ENCODE peak calls at places on chromosome 16, in four cellular contexts. X is GM12878, A is HepG2, Q is K562. J is an unnamed sample.

GRCh38 chr16:3951861-3952332 is 71.4 kb upstream of the CREBBP start:
- DNase-seq in A (no peak), Q (no peak), X (no peak), J (no peak)

GRCh38 chr16:29821663-29822115 is 1.4 kb downstream of the MVP start:
- DNase-seq in Q (no peak), X (no peak), A (no peak), J (no peak)

GRCh38 chr16:964696-965395 is 5.9 kb downstream of the LMF1 start:
- DNase-seq in A (no peak), Q (no peak), X (no peak), J (no peak)

GRCh38 chr16:88686439-88687253 is at the start of gene SNAI3:
- DNase-seq in A (peak), X (no peak), Q (peak), J (peak)

GRCh38 chr16:6081320-6081976 is 983.9 kb upstream of the EEF2KMT start:
- DNase-seq in X (no peak), A (peak), Q (peak), J (peak)

GRCh38 chr16:25155553-25156460 is 44.3 kb downstream of the LCMT1 start:
- DNase-seq in X (no peak), Q (no peak), A (no peak), J (no peak)

GRCh38 chr16:68272501-68273209 is 8.3 kb downstream of the SLC7A6 start:
- DNase-seq in X (no peak), Q (no peak), A (no peak), J (no peak)

GRCh38 chr16:81711609-81712329 is 67.3 kb upstream of the PLCG2 start:
- DNase-seq in X (no peak), A (no peak), Q (peak), J (no peak)

GRCh38 chr16:84302111-84302954 is 7.7 kb downstream of the WFDC1 start:
- DNase-seq in Q (no peak), A (no peak), X (no peak), J (no peak)

GRCh38 chr16:12575288-12575687 is 228.4 kb downstream of the CPPED1 start:
- DNase-seq in A (no peak), Q (no peak), X (no peak), J (no peak)

GRCh38 chr16:49586466-49586865 is 212.9 kb downstream of the C16orf78 start:
- DNase-seq in A (no peak), X (no peak), Q (no peak), J (no peak)

GRCh38 chr16:87828071-87828971 is 41.0 kb downstream of the SLC7A5 start:
- DNase-seq in Q (no peak), X (no peak), A (no peak), J (no peak)

GRCh38 chr16:31005350-31006085 is 4.9 kb downstream of the STX1B start:
- DNase-seq in A (no peak), X (no peak), Q (no peak), J (no peak)

GRCh38 chr16:13305019-13305755 is 403.8 kb downstream of the SHISA9 start:
- DNase-seq in Q (no peak), A (no peak), X (no peak), J (no peak)

GRCh38 chr16:25264599-25264998 is 7.0 kb upstream of the ZKSCAN2 start:
- DNase-seq in Q (peak), A (no peak), X (no peak), J (no peak)

GRCh38 chr16:1078579-1079021 is 6.1 kb downstream of the SSTR5 start:
- DNase-seq in X (no peak), Q (no peak), A (peak), J (no peak)

GRCh38 chr16:9061358-9061813 is 30.1 kb upstream of the HAPSTR1 start:
- DNase-seq in A (no peak), Q (no peak), X (no peak), J (no peak)

GRCh38 chr16:89201467-89202377 is 1.4 kb upstream of the SLC22A31 start:
- DNase-seq in Q (peak), A (peak), X (no peak), J (peak)

GRCh38 chr16:30185141-30185682 is 1.8 kb downstream of the CORO1A start:
- DNase-seq in X (no peak), A (no peak), Q (no peak), J (no peak)

GRCh38 chr16:5069854-5070253 is 1.8 kb upstream of the ALG1 start:
- DNase-seq in Q (no peak), A (no peak), X (no peak), J (no peak)

GRCh38 chr16:67881557-67882220 is 3.0 kb upstream of the NRN1L start:
- DNase-seq in Q (no peak), A (no peak), X (no peak), J (no peak)

GRCh38 chr16:83005653-83006160 is 378.9 kb downstream of the CDH13 start:
- DNase-seq in X (no peak), A (no peak), Q (no peak), J (no peak)

GRCh38 chr16:75550211-75550662 is 5.8 kb downstream of the TMEM231 start:
- DNase-seq in Q (no peak), X (peak), A (peak), J (peak)

GRCh38 chr16:84976644-84977400 is 34.5 kb downstream of the ZDHHC7 start:
- DNase-seq in A (peak), Q (no peak), X (no peak), J (no peak)

GRCh38 chr16:50056226-50056625 is 9.5 kb upstream of the HEATR3 start:
- DNase-seq in A (no peak), Q (no peak), X (no peak), J (no peak)

DNA sequence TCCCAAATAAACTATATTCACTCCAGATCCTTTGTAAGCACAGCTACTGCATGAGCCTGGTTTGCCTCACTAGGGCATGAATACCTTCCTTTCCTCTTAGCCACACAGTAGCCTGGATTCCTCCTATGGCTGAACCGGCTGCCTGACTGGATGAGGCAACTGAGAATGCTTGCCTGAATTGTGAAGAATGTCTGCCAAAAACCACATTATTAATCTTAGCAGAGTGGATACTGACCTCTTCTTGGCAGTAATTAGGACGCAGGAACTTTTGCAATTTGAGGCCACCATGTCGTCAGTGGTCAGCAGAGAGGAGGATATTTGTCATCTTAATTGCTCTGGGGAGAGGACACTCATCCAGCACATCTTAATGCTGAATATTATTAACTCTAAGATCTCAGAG is 651.8 kb upstream of the GOT2 start:
- DNase-seq in Q (no peak), A (no peak), X (no peak), J (no peak)
- TF ChIP-seq TARDBP in Q (no peak), A (no peak), X (no peak), J (no peak)

GRCh38 chr16:86364653-86365380 is 145.5 kb upstream of the FOXF1 start:
- DNase-seq in X (no peak), A (no peak), Q (no peak), J (no peak)
- TF ChIP-seq TARDBP in X (no peak), A (no peak), Q (no peak), J (no peak)

DNA sequence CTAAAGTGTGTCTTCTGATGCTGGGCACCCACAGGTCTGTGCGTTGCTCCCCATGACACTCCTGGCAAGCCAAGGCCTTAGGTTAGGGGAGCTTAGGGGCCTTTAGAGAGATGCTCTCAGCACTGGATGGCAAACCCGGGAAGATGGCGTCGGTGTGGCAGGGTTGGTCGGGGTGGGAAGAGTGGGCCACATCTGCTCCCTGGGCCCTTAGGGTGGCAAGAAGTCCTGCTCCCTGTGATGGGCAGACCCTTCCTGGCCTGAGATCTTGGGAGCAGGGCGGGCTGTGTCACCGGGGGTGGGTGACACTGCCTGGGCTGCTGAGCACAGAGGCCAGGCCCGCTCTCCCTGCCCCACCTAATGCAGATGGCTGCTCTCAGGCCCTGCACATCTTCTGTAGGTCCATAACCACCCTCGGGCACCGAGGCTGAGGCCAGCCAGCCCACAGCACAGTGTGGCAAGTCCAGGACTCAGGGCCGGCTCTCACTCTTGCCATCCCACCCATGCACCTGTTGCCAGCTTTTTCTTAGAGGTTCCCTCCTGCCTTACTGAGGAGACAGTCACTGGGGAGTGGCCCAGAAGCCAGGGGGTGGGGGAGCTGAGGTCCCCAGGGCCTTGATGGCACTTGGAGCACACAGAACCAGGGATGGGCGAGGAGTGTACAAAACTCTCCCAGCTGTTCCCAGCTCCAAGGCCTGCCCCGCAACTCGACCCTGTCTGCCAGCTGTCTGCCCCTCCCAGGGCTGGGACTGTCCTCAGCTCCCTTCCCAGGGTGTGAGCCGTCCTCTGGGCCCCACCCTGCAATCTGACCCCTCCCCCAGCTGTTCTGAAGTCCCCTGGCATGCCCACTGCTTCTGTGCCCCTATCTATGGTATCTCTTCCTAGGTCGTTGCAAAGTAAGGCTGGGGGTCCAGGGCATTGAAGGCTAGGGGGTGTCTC is 4.4 kb upstream of the MTSS2 start:
- DNase-seq in A (no peak), X (no peak), Q (no peak), J (no peak)
- TF ChIP-seq TARDBP in A (no peak), X (no peak), Q (no peak), J (no peak)

DNA sequence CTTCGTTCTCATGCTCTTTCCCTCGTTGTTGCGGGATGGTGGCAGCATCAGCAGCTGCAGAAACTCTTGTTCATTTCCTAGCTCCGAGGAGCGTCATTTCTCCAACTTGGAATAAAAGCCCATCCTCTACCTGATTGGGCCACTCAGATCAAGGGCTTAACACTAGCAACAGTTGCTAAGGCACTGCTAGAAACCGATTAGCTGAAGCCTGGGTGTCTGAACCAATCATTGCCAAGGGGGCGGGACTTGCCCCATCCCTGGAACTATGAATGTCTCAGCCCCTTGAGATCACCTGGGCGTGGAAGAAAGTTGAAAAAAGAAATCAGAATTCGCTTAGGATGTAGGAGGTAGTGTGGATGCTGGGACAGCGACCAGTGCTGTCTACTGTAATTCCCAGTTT is 145.3 kb downstream of the FOXL1 start:
- DNase-seq in A (no peak), X (no peak), Q (no peak), J (peak)
- TF ChIP-seq TARDBP in A (no peak), X (no peak), Q (no peak), J (no peak)

GRCh38 chr16:65770752-65771151 is 595.7 kb upstream of the CDH5 start:
- DNase-seq in X (no peak), Q (no peak), A (no peak), J (no peak)

GRCh38 chr16:65774350-65774749 is 592.1 kb upstream of the CDH5 start:
- DNase-seq in A (no peak), X (no peak), Q (no peak), J (no peak)

GRCh38 chr16:65772134-65772732 is 594.3 kb upstream of the CDH5 start:
- DNase-seq in X (no peak), A (no peak), Q (no peak), J (no peak)

GRCh38 chr16:65771707-65772106 is 594.8 kb upstream of the CDH5 start:
- DNase-seq in Q (no peak), X (no peak), A (no peak), J (no peak)

DNA sequence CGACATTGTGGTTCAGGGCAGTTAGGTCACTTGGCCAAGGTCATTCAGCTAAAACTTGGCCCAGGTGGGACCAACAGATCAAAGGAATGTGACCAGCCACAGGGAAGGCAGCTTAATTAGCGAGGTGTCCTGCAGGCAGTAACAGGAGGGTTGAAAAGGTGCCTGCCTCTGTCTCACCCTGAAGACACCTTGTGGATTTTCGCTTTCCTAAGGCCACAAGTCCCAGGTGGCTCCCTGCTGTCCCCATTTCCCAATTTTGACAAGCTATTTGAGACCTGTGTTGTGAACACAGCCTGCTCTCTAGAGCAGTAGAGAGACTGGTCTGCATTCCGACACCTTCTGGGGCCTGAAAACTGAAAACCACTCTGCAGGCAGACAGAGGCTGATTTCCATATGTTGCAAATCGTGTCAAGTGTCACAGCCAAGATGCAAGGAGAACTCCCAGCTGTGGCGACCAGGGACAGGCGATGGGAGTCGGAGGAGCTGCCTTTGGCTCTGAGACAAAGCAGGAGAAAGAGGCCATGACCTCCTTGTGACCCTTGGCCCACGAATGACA is 593.1 kb upstream of the CDH5 start:
- DNase-seq in A (no peak), Q (no peak), X (no peak), J (no peak)
- TF ChIP-seq TARDBP in A (no peak), Q (no peak), X (no peak), J (no peak)

GRCh38 chr16:56792960-56793359 is 63.0 kb downstream of the NUP93 start:
- DNase-seq in X (no peak), Q (no peak), A (no peak), J (no peak)

GRCh38 chr16:56793504-56793903 is 63.6 kb downstream of the NUP93 start:
- DNase-seq in Q (no peak), A (peak), X (no peak), J (no peak)

GRCh38 chr16:56787185-56787584 is 57.3 kb downstream of the NUP93 start:
- DNase-seq in Q (no peak), X (no peak), A (no peak), J (no peak)

GRCh38 chr16:56788435-56788834 is 58.5 kb downstream of the NUP93 start:
- DNase-seq in A (no peak), Q (no peak), X (no peak), J (no peak)

GRCh38 chr16:56789360-56789759 is 59.4 kb downstream of the NUP93 start:
- DNase-seq in A (peak), Q (peak), X (no peak), J (peak)
- TF ChIP-seq TARDBP in A (no peak), Q (no peak), X (no peak), J (no peak)

GRCh38 chr16:11310997-11311561 is 29.9 kb upstream of the PRM1 start:
- DNase-seq in X (peak), A (no peak), Q (no peak), J (no peak)
- TF ChIP-seq TARDBP in X (no peak), A (no peak), Q (no peak), J (no peak)